ENCODE peak calls at places on chromosome 20, in seven cellular contexts. E is tibial artery; C is CD4-positive, alpha-beta memory T cell; M is fibroblast of lung; D is breast epithelium; T is CD8-positive, alpha-beta memory T cell; V is substantia nigra. R is an unnamed sample.

GRCh38 chr20:58598271-58599015 is 52.6 kb upstream of the STX16 start:
- DNase-seq in E (peak), C (no peak), M (peak), D (no peak), T (no peak), V (no peak), R (no peak)

GRCh38 chr20:36784900-36785299 is 11.3 kb upstream of the DSN1 start:
- DNase-seq in E (no peak), C (no peak), M (peak), D (no peak), T (no peak), V (no peak), R (peak)

GRCh38 chr20:18645196-18645745 is 57.4 kb downstream of the DTD1 start:
- DNase-seq in E (no peak), C (no peak), M (no peak), D (no peak), T (no peak), V (no peak), R (no peak)

GRCh38 chr20:17969276-17969883 is 562 bp downstream of the MGME1 start:
- DNase-seq in E (no peak), C (peak), M (peak), D (peak), T (no peak), V (no peak), R (peak)

GRCh38 chr20:63709149-63709527 is 1.3 kb downstream of the ZGPAT start:
- DNase-seq in E (peak), C (peak), M (no peak), D (no peak), T (no peak), V (no peak), R (no peak)

GRCh38 chr20:14009206-14009605 is 13.9 kb downstream of the MACROD2 start:
- DNase-seq in E (no peak), C (no peak), M (no peak), D (no peak), T (no peak), V (no peak), R (no peak)

GRCh38 chr20:7178004-7178403 is 410.5 kb downstream of the BMP2 start:
- DNase-seq in E (no peak), C (no peak), M (no peak), D (no peak), T (no peak), V (no peak), R (no peak)

GRCh38 chr20:63087872-63088680 is 81.3 kb upstream of the BHLHE23 start:
- DNase-seq in E (peak), C (no peak), M (no peak), D (no peak), T (no peak), V (no peak), R (no peak)

GRCh38 chr20:9440891-9441290 is 73.5 kb upstream of the LAMP5 start:
- DNase-seq in E (no peak), C (no peak), M (no peak), D (no peak), T (no peak), V (no peak), R (no peak)

GRCh38 chr20:1338096-1338495 is 9.2 kb upstream of the SDCBP2 start:
- DNase-seq in E (no peak), C (no peak), M (no peak), D (no peak), T (no peak), V (no peak), R (no peak)

GRCh38 chr20:8969062-8969694 is 99.7 kb upstream of the PLCB4 start:
- DNase-seq in E (no peak), C (no peak), M (no peak), D (no peak), T (no peak), V (no peak), R (no peak)

GRCh38 chr20:46056970-46057855 is 28.2 kb downstream of the SLC12A5 start:
- DNase-seq in E (no peak), C (no peak), M (peak), D (no peak), T (no peak), V (no peak), R (no peak)

GRCh38 chr20:34561661-34562060 is 3.1 kb downstream of the MAP1LC3A start:
- DNase-seq in E (no peak), C (no peak), M (no peak), D (no peak), T (no peak), V (no peak), R (no peak)

GRCh38 chr20:34560141-34560523 is 1.6 kb downstream of the MAP1LC3A start:
- DNase-seq in E (no peak), C (no peak), M (no peak), D (peak), T (no peak), V (peak), R (no peak)

GRCh38 chr20:34559311-34560140 is 1.0 kb downstream of the MAP1LC3A start:
- DNase-seq in E (peak), C (no peak), M (peak), D (no peak), T (peak), V (no peak), R (no peak)

GRCh38 chr20:34562643-34563042 is 4.1 kb downstream of the MAP1LC3A start:
- DNase-seq in E (no peak), C (no peak), M (peak), D (no peak), T (no peak), V (peak), R (no peak)

GRCh38 chr20:34560614-34561013 is 2.1 kb downstream of the MAP1LC3A start:
- DNase-seq in E (no peak), C (no peak), M (no peak), D (no peak), T (no peak), V (no peak), R (no peak)
- H3K27ac ChIP-seq in E (no peak), C (no peak), M (no peak), D (peak), T (no peak), V (peak), R (no peak)

DNA sequence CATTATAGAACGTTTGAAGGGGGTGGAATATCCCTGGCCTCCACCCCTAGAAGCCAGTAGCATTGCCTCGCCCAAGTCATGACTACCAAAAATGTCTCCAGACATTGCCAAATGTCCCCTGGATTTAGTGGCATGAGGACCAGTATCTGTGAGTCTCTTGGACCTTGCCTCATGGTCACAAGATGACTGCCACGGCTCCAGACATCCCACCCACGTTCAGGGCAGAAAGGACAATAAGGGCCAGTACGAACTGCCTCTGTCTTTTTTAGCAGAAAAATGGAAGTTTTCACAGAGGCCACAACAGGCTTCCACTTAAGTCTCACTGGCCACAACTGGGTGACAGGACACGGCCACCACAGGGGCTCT is 5.4 kb downstream of the RBM38 start:
- DNase-seq in E (no peak), C (no peak), M (no peak), D (no peak), T (peak), V (no peak), R (no peak)
- H3K27ac ChIP-seq in E (no peak), C (peak), M (no peak), D (peak), T (peak), V (no peak), R (peak)

GRCh38 chr20:53609501-53610445 is 16.1 kb upstream of the ZNF217 start:
- DNase-seq in E (no peak), C (peak), M (peak), D (peak), T (peak), V (no peak), R (peak)

GRCh38 chr20:53608456-53609413 is 15.1 kb upstream of the ZNF217 start:
- DNase-seq in E (no peak), C (peak), M (no peak), D (peak), T (peak), V (no peak), R (peak)

GRCh38 chr20:53606364-53606985 is 12.8 kb upstream of the ZNF217 start:
- DNase-seq in E (no peak), C (no peak), M (peak), D (no peak), T (no peak), V (no peak), R (no peak)

GRCh38 chr20:53611449-53611894 is 17.8 kb upstream of the ZNF217 start:
- DNase-seq in E (peak), C (no peak), M (peak), D (no peak), T (no peak), V (no peak), R (peak)

GRCh38 chr20:53608071-53608455 is 14.4 kb upstream of the ZNF217 start:
- DNase-seq in E (no peak), C (no peak), M (no peak), D (no peak), T (no peak), V (no peak), R (no peak)
- H3K27ac ChIP-seq in E (no peak), C (peak), M (no peak), D (no peak), T (peak), V (no peak), R (peak)

GRCh38 chr20:4135385-4136077 is 120.2 kb upstream of the RNF24 start:
- DNase-seq in E (no peak), C (no peak), M (peak), D (no peak), T (no peak), V (no peak), R (peak)

GRCh38 chr20:4136967-4137334 is 121.6 kb upstream of the RNF24 start:
- DNase-seq in E (no peak), C (no peak), M (no peak), D (no peak), T (no peak), V (no peak), R (no peak)

GRCh38 chr20:4134861-4135379 is 119.6 kb upstream of the RNF24 start:
- DNase-seq in E (no peak), C (no peak), M (no peak), D (no peak), T (no peak), V (no peak), R (no peak)

GRCh38 chr20:4138056-4138455 is 122.7 kb upstream of the RNF24 start:
- DNase-seq in E (no peak), C (no peak), M (no peak), D (no peak), T (no peak), V (no peak), R (no peak)

DNA sequence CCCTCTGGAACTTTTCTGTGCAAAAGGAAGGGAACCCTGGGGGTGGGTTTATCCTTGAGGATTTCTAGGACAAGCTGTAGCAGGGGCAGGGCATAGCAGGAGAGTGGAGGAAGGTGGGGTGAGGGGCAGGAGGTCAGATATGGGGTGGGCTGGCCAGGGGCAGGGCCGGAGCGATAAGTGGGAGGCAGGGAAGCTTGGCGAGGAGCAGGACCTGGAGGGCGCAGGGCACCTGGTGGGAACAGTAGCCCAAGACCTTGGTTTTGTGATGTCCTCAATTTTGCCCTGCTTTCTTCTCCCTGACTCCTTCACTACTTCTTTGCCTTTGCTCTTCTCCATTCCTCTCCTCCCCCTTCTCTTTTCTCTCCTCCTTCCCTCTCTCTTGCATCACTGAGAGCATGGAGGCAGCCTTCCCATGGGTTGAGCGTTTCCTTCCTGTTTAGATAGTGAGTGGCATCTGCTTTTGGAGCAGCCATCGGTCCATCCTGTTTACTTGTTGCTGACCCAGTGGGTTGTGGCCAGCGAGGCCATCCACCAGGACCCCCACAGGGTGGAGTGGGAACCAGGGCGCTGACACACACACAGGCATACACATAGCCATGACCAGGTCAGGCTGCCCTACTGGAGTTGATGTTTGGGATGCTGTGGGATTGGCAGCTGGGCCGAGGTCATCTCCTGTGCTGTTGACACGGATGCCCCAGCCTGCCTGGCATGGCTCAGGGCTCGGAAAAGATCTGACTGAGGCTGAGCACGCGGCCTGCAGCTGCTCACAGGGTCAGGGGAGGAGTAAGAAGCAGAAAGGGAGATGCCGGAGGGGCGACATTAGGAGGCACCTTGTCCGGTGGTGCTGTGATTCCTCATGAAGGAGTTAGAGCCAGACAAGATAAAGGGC is 121.0 kb upstream of the RNF24 start:
- DNase-seq in E (no peak), C (no peak), M (no peak), D (no peak), T (no peak), V (no peak), R (no peak)
- H3K27ac ChIP-seq in E (no peak), C (no peak), M (peak), D (peak), T (no peak), V (no peak), R (no peak)

GRCh38 chr20:32920066-32920465 is 61.3 kb downstream of the EFCAB8 start:
- DNase-seq in E (no peak), C (no peak), M (no peak), D (no peak), T (no peak), V (no peak), R (no peak)
- H3K27ac ChIP-seq in E (no peak), C (no peak), M (no peak), D (no peak), T (no peak), V (no peak), R (no peak)

DNA sequence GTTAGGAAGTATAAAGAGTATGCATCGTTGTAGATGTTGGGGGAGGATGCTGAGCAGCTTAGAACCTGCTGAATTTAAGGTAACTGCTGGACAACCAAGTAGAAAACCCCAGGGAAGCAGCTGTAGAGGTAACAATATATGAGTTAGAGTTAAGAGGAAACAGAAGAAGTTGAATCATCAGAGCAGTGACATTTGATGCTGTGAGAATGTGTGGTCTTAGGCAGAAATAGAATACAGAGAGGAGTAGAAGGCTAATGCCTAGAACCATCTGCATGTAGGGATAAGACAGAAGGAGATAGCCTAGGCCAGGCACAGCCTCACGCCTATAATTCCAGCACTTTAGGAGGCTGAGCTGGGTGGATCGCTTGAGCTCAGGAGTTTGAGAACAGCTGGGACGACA is 22.6 kb upstream of the DYNLRB1 start:
- DNase-seq in E (no peak), C (no peak), M (no peak), D (no peak), T (no peak), V (no peak), R (no peak)
- H3K27ac ChIP-seq in E (no peak), C (no peak), M (no peak), D (no peak), T (no peak), V (no peak), R (no peak)

GRCh38 chr20:10875653-10876052 is 201.9 kb upstream of the JAG1 start:
- DNase-seq in E (no peak), C (no peak), M (no peak), D (no peak), T (no peak), V (no peak), R (no peak)
- H3K27ac ChIP-seq in E (no peak), C (no peak), M (no peak), D (no peak), T (no peak), V (no peak), R (no peak)